ENCODE peak calls at places on chromosomes 3 and 15, in four cellular contexts. A, T, G and V are unnamed samples.

GRCh38 chr15:63449711-63450110 is 54.7 kb upstream of the USP3 start:
- ATAC-seq in A (no peak), T (no peak), G (no peak), V (no peak)

GRCh38 chr15:79169531-79170123 is 79.0 kb upstream of the RASGRF1 start:
- ATAC-seq in A (no peak), T (peak), G (peak), V (no peak)

GRCh38 chr15:64162478-64162868 is 349 bp downstream of the PPIB start:
- ATAC-seq in A (peak), T (peak), G (peak), V (peak)

GRCh38 chr15:67241132-67241855 is 13.2 kb downstream of the AAGAB start:
- ATAC-seq in A (peak), T (no peak), G (no peak), V (peak)

GRCh38 chr3:53938645-53939044 is 47.0 kb upstream of the SELENOK start:
- ATAC-seq in A (peak), T (peak), G (no peak), V (peak)

GRCh38 chr3:45826908-45827307 is 15.0 kb downstream of the LZTFL1 start:
- ATAC-seq in A (no peak), T (no peak), G (no peak), V (no peak)

GRCh38 chr3:126959921-126960603 is 22.9 kb upstream of the PLXNA1 start:
- ATAC-seq in A (no peak), T (no peak), G (no peak), V (peak)

GRCh38 chr3:16147226-16147625 is 27.3 kb upstream of the GALNT15 start:
- ATAC-seq in A (no peak), T (no peak), G (no peak), V (peak)